ENCODE peak calls at places on chromosomes 1 and 21, in nine cellular contexts. G is fibroblast of the conjunctiva; S is activated CD8-positive, alpha-beta memory T cell treated with anti-CD3 and anti-CD28 coated beads for 1 hour; D is AG04449; R is esophagus squamous epithelium; A is stomach; V is lower lobe of right lung; P is ELR; J is SW480. T is an unnamed sample.

GRCh38 chr1:164477336-164477735 is 81.6 kb upstream of the PBX1 start:
- DNase-seq in G (no peak), S (no peak), D (no peak), R (no peak), A (no peak), V (no peak), P (no peak), J (no peak), T (no peak)

GRCh38 chr1:84253891-84254290 is 47.6 kb upstream of the SAMD13 start:
- DNase-seq in G (peak), S (no peak), D (peak), R (no peak), A (peak), V (peak), P (peak), J (peak), T (peak)

GRCh38 chr1:51622455-51622913 is 5.6 kb downstream of the OSBPL9 start:
- DNase-seq in G (no peak), S (no peak), D (no peak), R (no peak), A (peak), V (no peak), P (peak), J (peak), T (peak)

GRCh38 chr1:74324684-74325448 is 89.7 kb downstream of the TNNI3K start:
- DNase-seq in G (no peak), S (no peak), D (no peak), R (no peak), A (no peak), V (no peak), P (no peak), J (no peak), T (no peak)

GRCh38 chr1:9476790-9477463 is 62.3 kb upstream of the SLC25A33 start:
- DNase-seq in G (no peak), S (no peak), D (no peak), R (no peak), A (no peak), V (no peak), P (peak), J (peak), T (peak)

GRCh38 chr1:36387141-36387949 is 1.6 kb upstream of the STK40 start:
- DNase-seq in G (peak), S (no peak), D (no peak), R (no peak), A (no peak), V (no peak), P (peak), J (no peak), T (peak)

GRCh38 chr1:240426056-240426455 is 185.9 kb downstream of the GREM2 start:
- DNase-seq in G (no peak), S (no peak), D (no peak), R (no peak), A (no peak), V (no peak), P (no peak), J (no peak), T (no peak)

GRCh38 chr1:204418174-204419063 is 6.8 kb upstream of the PPP1R15B start:
- DNase-seq in G (no peak), S (no peak), D (no peak), R (no peak), A (no peak), V (no peak), P (peak), J (no peak), T (no peak)

GRCh38 chr1:212749924-212750535 is 41.5 kb downstream of the NSL1 start:
- DNase-seq in G (peak), S (no peak), D (no peak), R (no peak), A (no peak), V (no peak), P (peak), J (peak), T (peak)

GRCh38 chr1:205782627-205783470 is 7.6 kb upstream of the RAB29 start:
- DNase-seq in G (no peak), S (no peak), D (no peak), R (no peak), A (no peak), V (no peak), P (no peak), J (no peak), T (no peak)

GRCh38 chr1:966135-966602 is at the start of gene PLEKHN1:
- DNase-seq in G (no peak), S (no peak), D (no peak), R (no peak), A (peak), V (no peak), P (peak), J (peak), T (peak)

GRCh38 chr1:16351449-16351993 is 759 bp downstream of the FBXO42 start:
- DNase-seq in G (no peak), S (no peak), D (no peak), R (no peak), A (no peak), V (no peak), P (peak), J (peak), T (peak)

GRCh38 chr1:57934745-57935144 is 510.9 kb upstream of the DAB1 start:
- DNase-seq in G (no peak), S (no peak), D (no peak), R (no peak), A (no peak), V (no peak), P (no peak), J (no peak), T (no peak)

GRCh38 chr1:152777510-152778137 is 2.7 kb downstream of the LCE1F start:
- DNase-seq in G (no peak), S (no peak), D (no peak), R (no peak), A (no peak), V (no peak), P (peak), J (peak), T (peak)

GRCh38 chr1:190579517-190580193 is 102.0 kb upstream of the BRINP3 start:
- DNase-seq in G (no peak), S (no peak), D (no peak), R (no peak), A (no peak), V (no peak), P (peak), J (no peak), T (no peak)

GRCh38 chr1:99850458-99850974 is 355 bp downstream of the AGL start:
- DNase-seq in G (no peak), S (no peak), D (no peak), R (no peak), A (no peak), V (no peak), P (peak), J (peak), T (no peak)

GRCh38 chr1:183273300-183273699 is 87.2 kb downstream of the LAMC2 start:
- DNase-seq in G (no peak), S (no peak), D (no peak), R (no peak), A (no peak), V (no peak), P (peak), J (peak), T (no peak)

GRCh38 chr1:51667556-51667955 is 50.7 kb downstream of the OSBPL9 start:
- DNase-seq in G (no peak), S (no peak), D (no peak), R (no peak), A (no peak), V (no peak), P (no peak), J (no peak), T (no peak)

GRCh38 chr21:25191141-25191540 is 416.1 kb downstream of the MRPL39 start:
- DNase-seq in G (no peak), S (no peak), D (no peak), R (no peak), A (no peak), V (no peak), P (peak), J (no peak), T (no peak)

GRCh38 chr1:116345830-116346229 is 27.2 kb upstream of the ATP1A1 start:
- DNase-seq in G (no peak), S (peak), D (no peak), R (no peak), A (no peak), V (no peak), P (no peak), J (no peak), T (no peak)

GRCh38 chr1:49102752-49103151 is 326.1 kb upstream of the BEND5 start:
- DNase-seq in G (no peak), S (no peak), D (peak), R (no peak), A (no peak), V (no peak), P (peak), J (peak), T (peak)

GRCh38 chr21:33313183-33313582 is 11.6 kb upstream of the IFNAR1 start:
- DNase-seq in G (no peak), S (no peak), D (no peak), R (no peak), A (no peak), V (no peak), P (no peak), J (no peak), T (no peak)

GRCh38 chr1:66182551-66183178 is 351.3 kb upstream of the SGIP1 start:
- DNase-seq in G (no peak), S (no peak), D (peak), R (no peak), A (no peak), V (no peak), P (peak), J (no peak), T (peak)

GRCh38 chr21:30839304-30839703 is 9.7 kb upstream of the KRTAP7-1 start:
- DNase-seq in G (no peak), S (no peak), D (no peak), R (no peak), A (no peak), V (no peak), P (peak), J (peak), T (peak)

GRCh38 chr1:23403038-23403336 is 21.6 kb downstream of the TCEA3 start:
- DNase-seq in G (no peak), S (no peak), D (no peak), R (no peak), A (peak), V (no peak), P (peak), J (peak), T (peak)

T was measured in epithelial cell of esophagus.